ENCODE peak calls at places on chromosomes 13 and 19, in five cellular contexts. One of them, this sample, is unnamed.

GRCh38 chr19:45908956-45909355 is 5.6 kb downstream of the NANOS2 start:
- DNase-seq in retinal pigment epithelial cell: no peak
- DNase-seq in neural progenitor cell: no peak
- DNase-seq in mesothelial cell of epicardium: no peak
- DNase-seq in AG09319: no peak
- DNase-seq in this sample: no peak

GRCh38 chr19:23116802-23117571 is at the start of gene ZNF730:
- DNase-seq in mesothelial cell of epicardium: peak; percentile 76
- DNase-seq in AG09319: peak; percentile 38
- DNase-seq in retinal pigment epithelial cell: peak; percentile 46
- DNase-seq in neural progenitor cell: peak; percentile 99
- DNase-seq in this sample: peak; percentile 47

GRCh38 chr19:38388310-38389100 is at the start of gene SPRED3:
- DNase-seq in neural progenitor cell: peak; percentile 91
- DNase-seq in retinal pigment epithelial cell: no peak
- DNase-seq in mesothelial cell of epicardium: no peak
- DNase-seq in AG09319: no peak
- DNase-seq in this sample: no peak

GRCh38 chr13:28140433-28141125 is 2.2 kb downstream of the PAN3 start:
- DNase-seq in retinal pigment epithelial cell: no peak
- DNase-seq in AG09319: no peak
- DNase-seq in mesothelial cell of epicardium: no peak
- DNase-seq in neural progenitor cell: peak; percentile 70
- DNase-seq in this sample: no peak

GRCh38 chr13:43303040-43303729 is 279.8 kb downstream of the DNAJC15 start:
- DNase-seq in neural progenitor cell: peak; percentile 82
- DNase-seq in mesothelial cell of epicardium: no peak
- DNase-seq in retinal pigment epithelial cell: peak; percentile 40
- DNase-seq in AG09319: peak; percentile 48
- DNase-seq in this sample: no peak

GRCh38 chr19:47176627-47177090 is 46.0 kb downstream of the SAE1 start:
- DNase-seq in neural progenitor cell: no peak
- DNase-seq in mesothelial cell of epicardium: no peak
- DNase-seq in retinal pigment epithelial cell: no peak
- DNase-seq in AG09319: peak; percentile 75
- DNase-seq in this sample: no peak

GRCh38 chr19:40612831-40613668 is 11.9 kb downstream of the LTBP4 start:
- DNase-seq in retinal pigment epithelial cell: no peak
- DNase-seq in AG09319: no peak
- DNase-seq in mesothelial cell of epicardium: no peak
- DNase-seq in neural progenitor cell: peak; percentile 88
- DNase-seq in this sample: no peak

GRCh38 chr13:80945328-80945727 is 604.4 kb upstream of the SPRY2 start:
- DNase-seq in AG09319: no peak
- DNase-seq in retinal pigment epithelial cell: no peak
- DNase-seq in neural progenitor cell: peak; percentile 91
- DNase-seq in mesothelial cell of epicardium: no peak
- DNase-seq in this sample: no peak

GRCh38 chr13:110166598-110166997 is 140.4 kb downstream of the COL4A1 start:
- DNase-seq in mesothelial cell of epicardium: no peak
- DNase-seq in neural progenitor cell: no peak
- DNase-seq in retinal pigment epithelial cell: no peak
- DNase-seq in AG09319: no peak
- DNase-seq in this sample: no peak

GRCh38 chr19:55432355-55432959 is 10.6 kb downstream of the SHISA7 start:
- DNase-seq in retinal pigment epithelial cell: no peak
- DNase-seq in neural progenitor cell: no peak
- DNase-seq in AG09319: no peak
- DNase-seq in mesothelial cell of epicardium: no peak
- DNase-seq in this sample: no peak

GRCh38 chr13:23506071-23506820 is 64.0 kb upstream of the TNFRSF19 start:
- DNase-seq in AG09319: no peak
- DNase-seq in retinal pigment epithelial cell: no peak
- DNase-seq in neural progenitor cell: no peak
- DNase-seq in mesothelial cell of epicardium: no peak
- DNase-seq in this sample: no peak

GRCh38 chr19:19533826-19534225 is 4.2 kb upstream of the CILP2 start:
- DNase-seq in mesothelial cell of epicardium: no peak
- DNase-seq in AG09319: no peak
- DNase-seq in retinal pigment epithelial cell: no peak
- DNase-seq in neural progenitor cell: no peak
- DNase-seq in this sample: no peak

GRCh38 chr19:36113895-36114762 is 546 bp downstream of the POLR2I start:
- DNase-seq in neural progenitor cell: peak; percentile 45
- DNase-seq in AG09319: no peak
- DNase-seq in retinal pigment epithelial cell: no peak
- DNase-seq in mesothelial cell of epicardium: no peak
- DNase-seq in this sample: no peak

GRCh38 chr19:3803986-3804385 is 17.8 kb upstream of the MATK start:
- DNase-seq in retinal pigment epithelial cell: no peak
- DNase-seq in mesothelial cell of epicardium: no peak
- DNase-seq in neural progenitor cell: no peak
- DNase-seq in AG09319: no peak
- DNase-seq in this sample: no peak

GRCh38 chr19:3804429-3804828 is 18.2 kb upstream of the MATK start:
- DNase-seq in neural progenitor cell: no peak
- DNase-seq in mesothelial cell of epicardium: no peak
- DNase-seq in retinal pigment epithelial cell: no peak
- DNase-seq in AG09319: no peak
- DNase-seq in this sample: no peak

GRCh38 chr19:3798137-3798536 is 12.0 kb upstream of the MATK start:
- DNase-seq in AG09319: no peak
- DNase-seq in neural progenitor cell: no peak
- DNase-seq in mesothelial cell of epicardium: no peak
- DNase-seq in retinal pigment epithelial cell: no peak
- DNase-seq in this sample: no peak

GRCh38 chr19:3803114-3803888 is 17.1 kb upstream of the MATK start:
- DNase-seq in AG09319: no peak
- DNase-seq in neural progenitor cell: no peak
- DNase-seq in retinal pigment epithelial cell: no peak
- DNase-seq in mesothelial cell of epicardium: no peak
- DNase-seq in this sample: no peak

DNA sequence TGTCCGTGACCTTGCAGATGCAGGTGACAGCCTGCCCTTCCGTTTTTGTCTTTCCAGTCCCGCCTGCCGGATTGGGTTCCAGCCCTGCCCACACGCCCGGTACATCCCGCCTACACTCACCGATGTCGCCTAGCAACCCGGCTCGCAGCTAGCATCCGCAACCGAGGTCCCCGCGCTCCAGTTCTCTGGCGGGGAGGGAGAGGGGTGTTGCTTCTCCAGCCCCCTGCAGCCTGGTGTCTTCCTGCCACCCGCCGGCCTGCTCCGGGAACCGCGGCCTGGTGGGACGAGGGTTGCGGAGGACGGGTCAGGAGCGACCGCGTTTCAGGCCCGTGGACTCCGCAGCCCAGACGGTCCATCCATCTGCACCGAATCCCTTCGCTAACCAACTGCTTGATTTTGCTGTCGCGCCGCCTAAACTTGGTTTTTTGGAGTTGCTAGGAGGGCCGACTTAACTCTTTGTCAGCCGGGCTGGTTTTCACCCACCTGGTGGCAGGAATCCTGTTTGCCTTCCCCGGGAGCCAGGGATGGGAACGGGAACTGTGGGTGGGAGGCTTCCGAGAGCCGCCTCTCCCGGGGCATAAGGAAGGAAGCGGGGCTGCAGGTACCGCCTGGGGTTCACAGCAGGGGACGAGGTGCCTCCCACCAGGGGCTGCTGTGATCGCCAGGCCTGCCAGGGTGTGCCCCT is 15.4 kb upstream of the MATK start:
- DNase-seq in neural progenitor cell: peak; percentile 72
- DNase-seq in AG09319: no peak
- DNase-seq in mesothelial cell of epicardium: no peak
- DNase-seq in retinal pigment epithelial cell: no peak
- DNase-seq in this sample: no peak
- TF ChIP-seq CTCF in neural progenitor cell: peak; percentile 43
- TF ChIP-seq CTCF in AG09319: peak; percentile 10
- TF ChIP-seq CTCF in mesothelial cell of epicardium: peak; percentile 32
- TF ChIP-seq CTCF in retinal pigment epithelial cell: peak; percentile 39
- TF ChIP-seq CTCF in this sample: no peak

DNA sequence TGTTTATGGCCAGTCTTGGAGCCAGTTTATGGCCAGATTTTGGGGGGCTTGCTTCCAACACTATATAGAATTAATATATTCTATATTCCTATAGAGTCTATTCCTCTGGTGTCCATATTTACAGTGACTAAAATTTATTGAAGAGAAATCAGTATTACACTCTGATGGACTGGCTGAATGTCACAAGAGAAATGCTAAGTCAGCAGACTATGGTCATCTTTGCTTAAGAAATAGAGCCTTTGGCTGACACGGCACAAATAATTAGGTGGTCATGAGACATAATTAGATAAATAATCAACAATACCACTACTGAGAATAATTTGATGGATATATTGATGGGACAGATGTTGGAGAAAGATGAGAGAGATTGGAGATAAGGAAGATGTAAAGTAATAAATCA is 272.9 kb downstream of the SLITRK5 start:
- DNase-seq in mesothelial cell of epicardium: no peak
- DNase-seq in AG09319: no peak
- DNase-seq in neural progenitor cell: no peak
- DNase-seq in retinal pigment epithelial cell: no peak
- DNase-seq in this sample: no peak
- TF ChIP-seq CTCF in mesothelial cell of epicardium: no peak
- TF ChIP-seq CTCF in AG09319: no peak
- TF ChIP-seq CTCF in neural progenitor cell: no peak
- TF ChIP-seq CTCF in retinal pigment epithelial cell: no peak
- TF ChIP-seq CTCF in this sample: no peak

GRCh38 chr19:41998246-41999020 is 4.4 kb upstream of the ATP1A3 start:
- DNase-seq in retinal pigment epithelial cell: no peak
- DNase-seq in neural progenitor cell: peak; percentile 92
- DNase-seq in mesothelial cell of epicardium: no peak
- DNase-seq in AG09319: no peak
- DNase-seq in this sample: no peak
- TF ChIP-seq CTCF in retinal pigment epithelial cell: peak; percentile 77
- TF ChIP-seq CTCF in neural progenitor cell: peak; percentile 79
- TF ChIP-seq CTCF in mesothelial cell of epicardium: peak; percentile 56
- TF ChIP-seq CTCF in AG09319: peak; percentile 74
- TF ChIP-seq CTCF in this sample: peak; percentile 59

DNA sequence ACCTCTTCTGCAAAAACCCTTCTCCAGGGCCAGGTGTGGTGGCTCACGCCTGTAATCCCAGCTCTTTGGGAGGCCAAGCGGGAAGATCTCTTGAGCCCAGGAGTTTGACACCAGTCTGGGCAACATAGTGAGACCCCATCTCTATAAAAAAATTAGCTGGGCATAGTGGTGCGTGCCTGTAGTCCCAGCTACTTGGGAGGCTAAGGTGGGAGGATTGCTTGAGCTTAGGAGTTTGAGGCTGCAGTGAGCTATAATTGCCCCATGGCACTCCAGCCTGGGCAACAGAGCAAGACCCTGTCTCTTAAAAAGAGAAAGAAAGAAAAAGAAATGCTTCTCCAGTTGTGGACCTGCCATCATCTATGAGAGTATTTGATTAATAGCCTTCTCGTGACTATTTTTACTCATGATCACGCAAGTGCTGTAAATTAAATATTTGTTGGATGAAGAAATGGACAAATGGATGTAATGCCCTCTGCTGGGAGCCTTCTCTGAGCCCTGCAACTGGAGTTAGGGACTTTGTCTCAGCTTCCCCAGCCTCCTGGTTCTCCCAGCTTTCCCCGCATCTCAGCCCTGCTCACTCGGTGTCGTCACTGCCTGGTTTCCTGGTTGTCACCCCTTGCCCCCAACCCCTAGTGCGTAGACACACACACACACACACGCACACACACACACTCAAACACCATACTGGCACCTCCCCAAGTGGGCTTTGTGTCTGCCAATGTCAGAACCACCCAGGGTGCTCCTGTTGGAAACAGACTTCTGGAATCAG is 12.2 kb downstream of the WIZ start:
- DNase-seq in neural progenitor cell: no peak
- DNase-seq in retinal pigment epithelial cell: no peak
- DNase-seq in AG09319: no peak
- DNase-seq in mesothelial cell of epicardium: no peak
- DNase-seq in this sample: no peak
- TF ChIP-seq CTCF in neural progenitor cell: no peak
- TF ChIP-seq CTCF in retinal pigment epithelial cell: peak; percentile 22
- TF ChIP-seq CTCF in AG09319: peak; percentile 31
- TF ChIP-seq CTCF in mesothelial cell of epicardium: no peak
- TF ChIP-seq CTCF in this sample: no peak

GRCh38 chr19:6690160-6690885 is 20.4 kb upstream of the TNFSF14 start:
- DNase-seq in neural progenitor cell: no peak
- DNase-seq in AG09319: no peak
- DNase-seq in retinal pigment epithelial cell: no peak
- DNase-seq in mesothelial cell of epicardium: no peak
- DNase-seq in this sample: no peak
- TF ChIP-seq CTCF in neural progenitor cell: no peak
- TF ChIP-seq CTCF in AG09319: no peak
- TF ChIP-seq CTCF in retinal pigment epithelial cell: no peak
- TF ChIP-seq CTCF in mesothelial cell of epicardium: no peak
- TF ChIP-seq CTCF in this sample: no peak

GRCh38 chr13:98482476-98483444 is 94.1 kb downstream of the STK24 start:
- DNase-seq in retinal pigment epithelial cell: peak; percentile 98
- DNase-seq in mesothelial cell of epicardium: no peak
- DNase-seq in AG09319: peak; percentile 61
- DNase-seq in neural progenitor cell: peak; percentile 45
- DNase-seq in this sample: no peak
- TF ChIP-seq CTCF in retinal pigment epithelial cell: peak; percentile 42
- TF ChIP-seq CTCF in mesothelial cell of epicardium: no peak
- TF ChIP-seq CTCF in AG09319: peak; percentile 25
- TF ChIP-seq CTCF in neural progenitor cell: peak; percentile 46
- TF ChIP-seq CTCF in this sample: no peak

DNA sequence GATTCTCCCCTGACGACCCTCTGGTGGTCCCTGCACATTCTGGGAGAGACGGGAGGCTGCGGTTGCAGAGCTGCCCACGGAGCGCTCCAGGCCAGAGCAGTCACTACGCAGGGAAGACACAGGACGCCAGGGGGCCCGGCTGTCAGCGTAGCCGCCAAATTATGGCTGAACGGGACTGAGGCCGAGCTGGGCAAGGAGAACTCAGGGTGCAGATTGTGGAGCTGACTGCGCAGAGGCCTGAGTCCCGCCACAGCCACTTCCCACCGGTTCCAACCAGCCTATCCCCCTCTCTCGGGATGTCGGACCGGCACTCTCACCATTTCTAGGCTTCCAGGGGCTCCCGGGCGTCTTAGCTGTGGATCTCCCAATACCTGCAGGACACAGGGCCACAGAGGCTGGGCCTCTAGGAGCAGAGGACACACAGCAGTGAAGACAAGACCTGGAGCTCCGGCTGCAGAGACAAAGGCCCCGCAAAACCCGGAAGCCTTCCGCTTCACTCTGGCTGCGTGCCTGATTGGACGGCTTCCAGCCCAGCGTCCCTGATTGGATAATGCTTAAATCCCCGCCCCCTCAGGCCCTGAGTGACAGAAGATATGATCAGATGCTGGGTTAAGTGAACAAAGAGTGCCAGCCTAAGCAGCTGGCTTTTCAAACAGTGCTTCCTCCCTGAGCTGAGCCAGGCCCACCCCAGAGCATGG is at the start of gene ZNF737:
- DNase-seq in mesothelial cell of epicardium: peak; percentile 88
- DNase-seq in retinal pigment epithelial cell: peak; percentile 92
- DNase-seq in neural progenitor cell: peak; percentile 98
- DNase-seq in AG09319: peak; percentile 87
- DNase-seq in this sample: peak; percentile 67
- TF ChIP-seq CTCF in mesothelial cell of epicardium: peak; percentile 36
- TF ChIP-seq CTCF in retinal pigment epithelial cell: peak; percentile 37
- TF ChIP-seq CTCF in neural progenitor cell: peak; percentile 34
- TF ChIP-seq CTCF in AG09319: peak; percentile 37
- TF ChIP-seq CTCF in this sample: no peak

GRCh38 chr13:44651209-44651608 is 75.1 kb upstream of the TSC22D1 start:
- DNase-seq in retinal pigment epithelial cell: no peak
- DNase-seq in AG09319: no peak
- DNase-seq in mesothelial cell of epicardium: no peak
- DNase-seq in neural progenitor cell: no peak
- DNase-seq in this sample: no peak
- TF ChIP-seq CTCF in retinal pigment epithelial cell: no peak
- TF ChIP-seq CTCF in AG09319: no peak
- TF ChIP-seq CTCF in mesothelial cell of epicardium: no peak
- TF ChIP-seq CTCF in neural progenitor cell: no peak
- TF ChIP-seq CTCF in this sample: no peak

This sample was measured in CD14-positive monocyte.